ENCODE peak calls at places on chromosomes 1 and 21, in nine cellular contexts. One of them, this sample, is unnamed.

GRCh38 chr1:23343246-23344110 is 606 bp downstream of the HNRNPR start:
- DNase-seq in activated CD4-positive, alpha-beta memory T cell treated with anti-CD3 and anti-CD28 coated beads, Interleukin-2, amount 10 ng/mL, durations not matched to agents 7 days and 5 days: peak; percentile 48
- DNase-seq in anterior cingulate cortex: no peak
- DNase-seq in activated naive CD8-positive, alpha-beta T cell treated with anti-CD3 and anti-CD28 coated beads, Interleukin-2, amount 50 U/mL, for 24 hours: peak; percentile 60
- DNase-seq in EH: peak; percentile 87
- DNase-seq in fibroblast of lung: peak; percentile 89
- DNase-seq in T-helper 1 cell: peak; percentile 25
- DNase-seq in cardiac septum: peak; percentile 77
- DNase-seq in stimulated activated CD4-positive, alpha-beta T cell treated with anti-CD3 and anti-CD28 coated beads, Interleukin-4, amount 100 ng/mL, for 48 hours: peak; percentile 34
- DNase-seq in this sample: peak; percentile 72

GRCh38 chr1:227234998-227235405 is 83.3 kb downstream of the CDC42BPA start:
- DNase-seq in activated CD4-positive, alpha-beta memory T cell treated with anti-CD3 and anti-CD28 coated beads, Interleukin-2, amount 10 ng/mL, durations not matched to agents 7 days and 5 days: no peak
- DNase-seq in anterior cingulate cortex: no peak
- DNase-seq in activated naive CD8-positive, alpha-beta T cell treated with anti-CD3 and anti-CD28 coated beads, Interleukin-2, amount 50 U/mL, for 24 hours: no peak
- DNase-seq in EH: peak; percentile 80
- DNase-seq in fibroblast of lung: peak; percentile 63
- DNase-seq in T-helper 1 cell: no peak
- DNase-seq in cardiac septum: no peak
- DNase-seq in stimulated activated CD4-positive, alpha-beta T cell treated with anti-CD3 and anti-CD28 coated beads, Interleukin-4, amount 100 ng/mL, for 48 hours: no peak
- DNase-seq in this sample: peak; percentile 61

GRCh38 chr1:248611883-248612282 is 14.4 kb upstream of the OR2T10 start:
- DNase-seq in activated CD4-positive, alpha-beta memory T cell treated with anti-CD3 and anti-CD28 coated beads, Interleukin-2, amount 10 ng/mL, durations not matched to agents 7 days and 5 days: no peak
- DNase-seq in anterior cingulate cortex: no peak
- DNase-seq in activated naive CD8-positive, alpha-beta T cell treated with anti-CD3 and anti-CD28 coated beads, Interleukin-2, amount 50 U/mL, for 24 hours: peak; percentile 40
- DNase-seq in EH: no peak
- DNase-seq in fibroblast of lung: no peak
- DNase-seq in T-helper 1 cell: no peak
- DNase-seq in cardiac septum: no peak
- DNase-seq in stimulated activated CD4-positive, alpha-beta T cell treated with anti-CD3 and anti-CD28 coated beads, Interleukin-4, amount 100 ng/mL, for 48 hours: peak; percentile 11
- DNase-seq in this sample: no peak

GRCh38 chr1:221241592-221241991 is 362.3 kb downstream of the HLX start:
- DNase-seq in activated CD4-positive, alpha-beta memory T cell treated with anti-CD3 and anti-CD28 coated beads, Interleukin-2, amount 10 ng/mL, durations not matched to agents 7 days and 5 days: no peak
- DNase-seq in anterior cingulate cortex: no peak
- DNase-seq in activated naive CD8-positive, alpha-beta T cell treated with anti-CD3 and anti-CD28 coated beads, Interleukin-2, amount 50 U/mL, for 24 hours: no peak
- DNase-seq in EH: no peak
- DNase-seq in fibroblast of lung: no peak
- DNase-seq in T-helper 1 cell: no peak
- DNase-seq in cardiac septum: no peak
- DNase-seq in stimulated activated CD4-positive, alpha-beta T cell treated with anti-CD3 and anti-CD28 coated beads, Interleukin-4, amount 100 ng/mL, for 48 hours: no peak
- DNase-seq in this sample: peak; percentile 35

GRCh38 chr1:81172483-81172882 is 628.3 kb upstream of the ADGRL2 start:
- DNase-seq in activated CD4-positive, alpha-beta memory T cell treated with anti-CD3 and anti-CD28 coated beads, Interleukin-2, amount 10 ng/mL, durations not matched to agents 7 days and 5 days: no peak
- DNase-seq in anterior cingulate cortex: no peak
- DNase-seq in activated naive CD8-positive, alpha-beta T cell treated with anti-CD3 and anti-CD28 coated beads, Interleukin-2, amount 50 U/mL, for 24 hours: no peak
- DNase-seq in EH: no peak
- DNase-seq in fibroblast of lung: no peak
- DNase-seq in T-helper 1 cell: no peak
- DNase-seq in cardiac septum: no peak
- DNase-seq in stimulated activated CD4-positive, alpha-beta T cell treated with anti-CD3 and anti-CD28 coated beads, Interleukin-4, amount 100 ng/mL, for 48 hours: no peak
- DNase-seq in this sample: no peak

GRCh38 chr1:58982259-58982998 is 198.6 kb upstream of the JUN start:
- DNase-seq in activated CD4-positive, alpha-beta memory T cell treated with anti-CD3 and anti-CD28 coated beads, Interleukin-2, amount 10 ng/mL, durations not matched to agents 7 days and 5 days: no peak
- DNase-seq in anterior cingulate cortex: no peak
- DNase-seq in activated naive CD8-positive, alpha-beta T cell treated with anti-CD3 and anti-CD28 coated beads, Interleukin-2, amount 50 U/mL, for 24 hours: no peak
- DNase-seq in EH: no peak
- DNase-seq in fibroblast of lung: no peak
- DNase-seq in T-helper 1 cell: no peak
- DNase-seq in cardiac septum: no peak
- DNase-seq in stimulated activated CD4-positive, alpha-beta T cell treated with anti-CD3 and anti-CD28 coated beads, Interleukin-4, amount 100 ng/mL, for 48 hours: no peak
- DNase-seq in this sample: peak; percentile 71

GRCh38 chr1:167631987-167632680 is 2.1 kb downstream of the RCSD1 start:
- DNase-seq in activated CD4-positive, alpha-beta memory T cell treated with anti-CD3 and anti-CD28 coated beads, Interleukin-2, amount 10 ng/mL, durations not matched to agents 7 days and 5 days: peak; percentile 60
- DNase-seq in anterior cingulate cortex: no peak
- DNase-seq in activated naive CD8-positive, alpha-beta T cell treated with anti-CD3 and anti-CD28 coated beads, Interleukin-2, amount 50 U/mL, for 24 hours: no peak
- DNase-seq in EH: no peak
- DNase-seq in fibroblast of lung: no peak
- DNase-seq in T-helper 1 cell: no peak
- DNase-seq in cardiac septum: no peak
- DNase-seq in stimulated activated CD4-positive, alpha-beta T cell treated with anti-CD3 and anti-CD28 coated beads, Interleukin-4, amount 100 ng/mL, for 48 hours: no peak
- DNase-seq in this sample: no peak

GRCh38 chr1:70718086-70718630 is 307.1 kb downstream of the CTH start:
- DNase-seq in activated CD4-positive, alpha-beta memory T cell treated with anti-CD3 and anti-CD28 coated beads, Interleukin-2, amount 10 ng/mL, durations not matched to agents 7 days and 5 days: no peak
- DNase-seq in anterior cingulate cortex: no peak
- DNase-seq in activated naive CD8-positive, alpha-beta T cell treated with anti-CD3 and anti-CD28 coated beads, Interleukin-2, amount 50 U/mL, for 24 hours: no peak
- DNase-seq in EH: peak; percentile 6
- DNase-seq in fibroblast of lung: no peak
- DNase-seq in T-helper 1 cell: no peak
- DNase-seq in cardiac septum: no peak
- DNase-seq in stimulated activated CD4-positive, alpha-beta T cell treated with anti-CD3 and anti-CD28 coated beads, Interleukin-4, amount 100 ng/mL, for 48 hours: no peak
- DNase-seq in this sample: no peak

GRCh38 chr1:29122662-29122986 is 1.1 kb downstream of the TMEM200B start:
- DNase-seq in activated CD4-positive, alpha-beta memory T cell treated with anti-CD3 and anti-CD28 coated beads, Interleukin-2, amount 10 ng/mL, durations not matched to agents 7 days and 5 days: no peak
- DNase-seq in anterior cingulate cortex: no peak
- DNase-seq in activated naive CD8-positive, alpha-beta T cell treated with anti-CD3 and anti-CD28 coated beads, Interleukin-2, amount 50 U/mL, for 24 hours: peak; percentile 26
- DNase-seq in EH: peak; percentile 89
- DNase-seq in fibroblast of lung: peak; percentile 73
- DNase-seq in T-helper 1 cell: no peak
- DNase-seq in cardiac septum: no peak
- DNase-seq in stimulated activated CD4-positive, alpha-beta T cell treated with anti-CD3 and anti-CD28 coated beads, Interleukin-4, amount 100 ng/mL, for 48 hours: no peak
- DNase-seq in this sample: no peak

GRCh38 chr1:223733898-223734852 is 21.8 kb downstream of the CAPN2 start:
- DNase-seq in activated CD4-positive, alpha-beta memory T cell treated with anti-CD3 and anti-CD28 coated beads, Interleukin-2, amount 10 ng/mL, durations not matched to agents 7 days and 5 days: no peak
- DNase-seq in anterior cingulate cortex: no peak
- DNase-seq in activated naive CD8-positive, alpha-beta T cell treated with anti-CD3 and anti-CD28 coated beads, Interleukin-2, amount 50 U/mL, for 24 hours: no peak
- DNase-seq in EH: no peak
- DNase-seq in fibroblast of lung: no peak
- DNase-seq in T-helper 1 cell: no peak
- DNase-seq in cardiac septum: no peak
- DNase-seq in stimulated activated CD4-positive, alpha-beta T cell treated with anti-CD3 and anti-CD28 coated beads, Interleukin-4, amount 100 ng/mL, for 48 hours: no peak
- DNase-seq in this sample: no peak

GRCh38 chr1:210496063-210496462 is 167.4 kb downstream of the HHAT start:
- DNase-seq in activated CD4-positive, alpha-beta memory T cell treated with anti-CD3 and anti-CD28 coated beads, Interleukin-2, amount 10 ng/mL, durations not matched to agents 7 days and 5 days: no peak
- DNase-seq in anterior cingulate cortex: no peak
- DNase-seq in activated naive CD8-positive, alpha-beta T cell treated with anti-CD3 and anti-CD28 coated beads, Interleukin-2, amount 50 U/mL, for 24 hours: no peak
- DNase-seq in EH: peak; percentile 81
- DNase-seq in fibroblast of lung: peak; percentile 94
- DNase-seq in T-helper 1 cell: no peak
- DNase-seq in cardiac septum: no peak
- DNase-seq in stimulated activated CD4-positive, alpha-beta T cell treated with anti-CD3 and anti-CD28 coated beads, Interleukin-4, amount 100 ng/mL, for 48 hours: no peak
- DNase-seq in this sample: no peak

GRCh38 chr21:15893902-15894301 is 164.1 kb downstream of the USP25 start:
- DNase-seq in activated CD4-positive, alpha-beta memory T cell treated with anti-CD3 and anti-CD28 coated beads, Interleukin-2, amount 10 ng/mL, durations not matched to agents 7 days and 5 days: no peak
- DNase-seq in anterior cingulate cortex: no peak
- DNase-seq in activated naive CD8-positive, alpha-beta T cell treated with anti-CD3 and anti-CD28 coated beads, Interleukin-2, amount 50 U/mL, for 24 hours: no peak
- DNase-seq in EH: no peak
- DNase-seq in fibroblast of lung: no peak
- DNase-seq in T-helper 1 cell: no peak
- DNase-seq in cardiac septum: no peak
- DNase-seq in stimulated activated CD4-positive, alpha-beta T cell treated with anti-CD3 and anti-CD28 coated beads, Interleukin-4, amount 100 ng/mL, for 48 hours: no peak
- DNase-seq in this sample: no peak

GRCh38 chr1:183881387-183882084 is 76.6 kb downstream of the RGL1 start:
- DNase-seq in activated CD4-positive, alpha-beta memory T cell treated with anti-CD3 and anti-CD28 coated beads, Interleukin-2, amount 10 ng/mL, durations not matched to agents 7 days and 5 days: no peak
- DNase-seq in anterior cingulate cortex: peak; percentile 62
- DNase-seq in activated naive CD8-positive, alpha-beta T cell treated with anti-CD3 and anti-CD28 coated beads, Interleukin-2, amount 50 U/mL, for 24 hours: no peak
- DNase-seq in EH: peak; percentile 87
- DNase-seq in fibroblast of lung: peak; percentile 90
- DNase-seq in T-helper 1 cell: no peak
- DNase-seq in cardiac septum: peak; percentile 82
- DNase-seq in stimulated activated CD4-positive, alpha-beta T cell treated with anti-CD3 and anti-CD28 coated beads, Interleukin-4, amount 100 ng/mL, for 48 hours: no peak
- DNase-seq in this sample: peak; percentile 13

GRCh38 chr1:93969371-93969770 is 60.1 kb upstream of the GCLM start:
- DNase-seq in activated CD4-positive, alpha-beta memory T cell treated with anti-CD3 and anti-CD28 coated beads, Interleukin-2, amount 10 ng/mL, durations not matched to agents 7 days and 5 days: no peak
- DNase-seq in anterior cingulate cortex: no peak
- DNase-seq in activated naive CD8-positive, alpha-beta T cell treated with anti-CD3 and anti-CD28 coated beads, Interleukin-2, amount 50 U/mL, for 24 hours: no peak
- DNase-seq in EH: peak; percentile 10
- DNase-seq in fibroblast of lung: no peak
- DNase-seq in T-helper 1 cell: no peak
- DNase-seq in cardiac septum: no peak
- DNase-seq in stimulated activated CD4-positive, alpha-beta T cell treated with anti-CD3 and anti-CD28 coated beads, Interleukin-4, amount 100 ng/mL, for 48 hours: no peak
- DNase-seq in this sample: no peak

GRCh38 chr1:207389728-207390464 is 64.2 kb upstream of the CR2 start:
- DNase-seq in activated CD4-positive, alpha-beta memory T cell treated with anti-CD3 and anti-CD28 coated beads, Interleukin-2, amount 10 ng/mL, durations not matched to agents 7 days and 5 days: no peak
- DNase-seq in anterior cingulate cortex: no peak
- DNase-seq in activated naive CD8-positive, alpha-beta T cell treated with anti-CD3 and anti-CD28 coated beads, Interleukin-2, amount 50 U/mL, for 24 hours: no peak
- DNase-seq in EH: peak; percentile 40
- DNase-seq in fibroblast of lung: peak; percentile 67
- DNase-seq in T-helper 1 cell: no peak
- DNase-seq in cardiac septum: no peak
- DNase-seq in stimulated activated CD4-positive, alpha-beta T cell treated with anti-CD3 and anti-CD28 coated beads, Interleukin-4, amount 100 ng/mL, for 48 hours: no peak
- DNase-seq in this sample: no peak

GRCh38 chr1:53938136-53938830 is 7.2 kb downstream of the IFT25 start:
- DNase-seq in activated CD4-positive, alpha-beta memory T cell treated with anti-CD3 and anti-CD28 coated beads, Interleukin-2, amount 10 ng/mL, durations not matched to agents 7 days and 5 days: no peak
- DNase-seq in anterior cingulate cortex: no peak
- DNase-seq in activated naive CD8-positive, alpha-beta T cell treated with anti-CD3 and anti-CD28 coated beads, Interleukin-2, amount 50 U/mL, for 24 hours: no peak
- DNase-seq in EH: peak; percentile 61
- DNase-seq in fibroblast of lung: peak; percentile 79
- DNase-seq in T-helper 1 cell: no peak
- DNase-seq in cardiac septum: no peak
- DNase-seq in stimulated activated CD4-positive, alpha-beta T cell treated with anti-CD3 and anti-CD28 coated beads, Interleukin-4, amount 100 ng/mL, for 48 hours: no peak
- DNase-seq in this sample: no peak

GRCh38 chr21:29053656-29054055 is 19.8 kb downstream of the CCT8 start:
- DNase-seq in activated CD4-positive, alpha-beta memory T cell treated with anti-CD3 and anti-CD28 coated beads, Interleukin-2, amount 10 ng/mL, durations not matched to agents 7 days and 5 days: no peak
- DNase-seq in anterior cingulate cortex: no peak
- DNase-seq in activated naive CD8-positive, alpha-beta T cell treated with anti-CD3 and anti-CD28 coated beads, Interleukin-2, amount 50 U/mL, for 24 hours: no peak
- DNase-seq in EH: peak; percentile 51
- DNase-seq in fibroblast of lung: peak; percentile 77
- DNase-seq in T-helper 1 cell: no peak
- DNase-seq in cardiac septum: no peak
- DNase-seq in stimulated activated CD4-positive, alpha-beta T cell treated with anti-CD3 and anti-CD28 coated beads, Interleukin-4, amount 100 ng/mL, for 48 hours: no peak
- DNase-seq in this sample: no peak

GRCh38 chr1:78440381-78440793 is 50.4 kb upstream of the PTGFR start:
- DNase-seq in activated CD4-positive, alpha-beta memory T cell treated with anti-CD3 and anti-CD28 coated beads, Interleukin-2, amount 10 ng/mL, durations not matched to agents 7 days and 5 days: no peak
- DNase-seq in anterior cingulate cortex: no peak
- DNase-seq in activated naive CD8-positive, alpha-beta T cell treated with anti-CD3 and anti-CD28 coated beads, Interleukin-2, amount 50 U/mL, for 24 hours: no peak
- DNase-seq in EH: peak; percentile 60
- DNase-seq in fibroblast of lung: peak; percentile 69
- DNase-seq in T-helper 1 cell: no peak
- DNase-seq in cardiac septum: no peak
- DNase-seq in stimulated activated CD4-positive, alpha-beta T cell treated with anti-CD3 and anti-CD28 coated beads, Interleukin-4, amount 100 ng/mL, for 48 hours: no peak
- DNase-seq in this sample: no peak

GRCh38 chr21:29771491-29772066 is 168.2 kb downstream of the GRIK1 start:
- DNase-seq in activated CD4-positive, alpha-beta memory T cell treated with anti-CD3 and anti-CD28 coated beads, Interleukin-2, amount 10 ng/mL, durations not matched to agents 7 days and 5 days: no peak
- DNase-seq in anterior cingulate cortex: no peak
- DNase-seq in activated naive CD8-positive, alpha-beta T cell treated with anti-CD3 and anti-CD28 coated beads, Interleukin-2, amount 50 U/mL, for 24 hours: no peak
- DNase-seq in EH: no peak
- DNase-seq in fibroblast of lung: no peak
- DNase-seq in T-helper 1 cell: no peak
- DNase-seq in cardiac septum: no peak
- DNase-seq in stimulated activated CD4-positive, alpha-beta T cell treated with anti-CD3 and anti-CD28 coated beads, Interleukin-4, amount 100 ng/mL, for 48 hours: no peak
- DNase-seq in this sample: no peak

GRCh38 chr1:152741656-152742055 is 16.2 kb upstream of the KPRP start:
- DNase-seq in activated CD4-positive, alpha-beta memory T cell treated with anti-CD3 and anti-CD28 coated beads, Interleukin-2, amount 10 ng/mL, durations not matched to agents 7 days and 5 days: no peak
- DNase-seq in anterior cingulate cortex: no peak
- DNase-seq in activated naive CD8-positive, alpha-beta T cell treated with anti-CD3 and anti-CD28 coated beads, Interleukin-2, amount 50 U/mL, for 24 hours: no peak
- DNase-seq in EH: no peak
- DNase-seq in fibroblast of lung: no peak
- DNase-seq in T-helper 1 cell: no peak
- DNase-seq in cardiac septum: no peak
- DNase-seq in stimulated activated CD4-positive, alpha-beta T cell treated with anti-CD3 and anti-CD28 coated beads, Interleukin-4, amount 100 ng/mL, for 48 hours: no peak
- DNase-seq in this sample: no peak

GRCh38 chr1:11072216-11072917 is 12.5 kb upstream of the SRM start:
- DNase-seq in activated CD4-positive, alpha-beta memory T cell treated with anti-CD3 and anti-CD28 coated beads, Interleukin-2, amount 10 ng/mL, durations not matched to agents 7 days and 5 days: no peak
- DNase-seq in anterior cingulate cortex: no peak
- DNase-seq in activated naive CD8-positive, alpha-beta T cell treated with anti-CD3 and anti-CD28 coated beads, Interleukin-2, amount 50 U/mL, for 24 hours: no peak
- DNase-seq in EH: no peak
- DNase-seq in fibroblast of lung: no peak
- DNase-seq in T-helper 1 cell: no peak
- DNase-seq in cardiac septum: no peak
- DNase-seq in stimulated activated CD4-positive, alpha-beta T cell treated with anti-CD3 and anti-CD28 coated beads, Interleukin-4, amount 100 ng/mL, for 48 hours: no peak
- DNase-seq in this sample: peak; percentile 75

GRCh38 chr1:91596474-91596873 is 95.8 kb downstream of the CDC7 start:
- DNase-seq in activated CD4-positive, alpha-beta memory T cell treated with anti-CD3 and anti-CD28 coated beads, Interleukin-2, amount 10 ng/mL, durations not matched to agents 7 days and 5 days: peak; percentile 34
- DNase-seq in anterior cingulate cortex: no peak
- DNase-seq in activated naive CD8-positive, alpha-beta T cell treated with anti-CD3 and anti-CD28 coated beads, Interleukin-2, amount 50 U/mL, for 24 hours: no peak
- DNase-seq in EH: peak; percentile 60
- DNase-seq in fibroblast of lung: no peak
- DNase-seq in T-helper 1 cell: no peak
- DNase-seq in cardiac septum: no peak
- DNase-seq in stimulated activated CD4-positive, alpha-beta T cell treated with anti-CD3 and anti-CD28 coated beads, Interleukin-4, amount 100 ng/mL, for 48 hours: no peak
- DNase-seq in this sample: no peak

GRCh38 chr1:199774433-199775089 is 252.9 kb upstream of the NR5A2 start:
- DNase-seq in activated CD4-positive, alpha-beta memory T cell treated with anti-CD3 and anti-CD28 coated beads, Interleukin-2, amount 10 ng/mL, durations not matched to agents 7 days and 5 days: no peak
- DNase-seq in anterior cingulate cortex: no peak
- DNase-seq in activated naive CD8-positive, alpha-beta T cell treated with anti-CD3 and anti-CD28 coated beads, Interleukin-2, amount 50 U/mL, for 24 hours: no peak
- DNase-seq in EH: no peak
- DNase-seq in fibroblast of lung: peak; percentile 81
- DNase-seq in T-helper 1 cell: no peak
- DNase-seq in cardiac septum: no peak
- DNase-seq in stimulated activated CD4-positive, alpha-beta T cell treated with anti-CD3 and anti-CD28 coated beads, Interleukin-4, amount 100 ng/mL, for 48 hours: no peak
- DNase-seq in this sample: peak; percentile 27

GRCh38 chr1:79792212-79792575 is 785.7 kb upstream of the ADGRL4 start:
- DNase-seq in activated CD4-positive, alpha-beta memory T cell treated with anti-CD3 and anti-CD28 coated beads, Interleukin-2, amount 10 ng/mL, durations not matched to agents 7 days and 5 days: no peak
- DNase-seq in anterior cingulate cortex: no peak
- DNase-seq in activated naive CD8-positive, alpha-beta T cell treated with anti-CD3 and anti-CD28 coated beads, Interleukin-2, amount 50 U/mL, for 24 hours: no peak
- DNase-seq in EH: peak; percentile 34
- DNase-seq in fibroblast of lung: peak; percentile 86
- DNase-seq in T-helper 1 cell: no peak
- DNase-seq in cardiac septum: no peak
- DNase-seq in stimulated activated CD4-positive, alpha-beta T cell treated with anti-CD3 and anti-CD28 coated beads, Interleukin-4, amount 100 ng/mL, for 48 hours: no peak
- DNase-seq in this sample: no peak

GRCh38 chr1:51253691-51254090 is 17.6 kb downstream of the RNF11 start:
- DNase-seq in activated CD4-positive, alpha-beta memory T cell treated with anti-CD3 and anti-CD28 coated beads, Interleukin-2, amount 10 ng/mL, durations not matched to agents 7 days and 5 days: no peak
- DNase-seq in anterior cingulate cortex: no peak
- DNase-seq in activated naive CD8-positive, alpha-beta T cell treated with anti-CD3 and anti-CD28 coated beads, Interleukin-2, amount 50 U/mL, for 24 hours: no peak
- DNase-seq in EH: peak; percentile 45
- DNase-seq in fibroblast of lung: peak; percentile 45
- DNase-seq in T-helper 1 cell: no peak
- DNase-seq in cardiac septum: no peak
- DNase-seq in stimulated activated CD4-positive, alpha-beta T cell treated with anti-CD3 and anti-CD28 coated beads, Interleukin-4, amount 100 ng/mL, for 48 hours: no peak
- DNase-seq in this sample: no peak

GRCh38 chr1:29736582-29737188 is 500.4 kb downstream of the PTPRU start:
- DNase-seq in activated CD4-positive, alpha-beta memory T cell treated with anti-CD3 and anti-CD28 coated beads, Interleukin-2, amount 10 ng/mL, durations not matched to agents 7 days and 5 days: peak; percentile 29
- DNase-seq in anterior cingulate cortex: no peak
- DNase-seq in activated naive CD8-positive, alpha-beta T cell treated with anti-CD3 and anti-CD28 coated beads, Interleukin-2, amount 50 U/mL, for 24 hours: peak; percentile 14
- DNase-seq in EH: peak; percentile 65
- DNase-seq in fibroblast of lung: peak; percentile 53
- DNase-seq in T-helper 1 cell: no peak
- DNase-seq in cardiac septum: no peak
- DNase-seq in stimulated activated CD4-positive, alpha-beta T cell treated with anti-CD3 and anti-CD28 coated beads, Interleukin-4, amount 100 ng/mL, for 48 hours: no peak
- DNase-seq in this sample: no peak

GRCh38 chr21:43864313-43864805 is 664 bp upstream of the AGPAT3 start:
- DNase-seq in activated CD4-positive, alpha-beta memory T cell treated with anti-CD3 and anti-CD28 coated beads, Interleukin-2, amount 10 ng/mL, durations not matched to agents 7 days and 5 days: peak; percentile 37
- DNase-seq in anterior cingulate cortex: no peak
- DNase-seq in activated naive CD8-positive, alpha-beta T cell treated with anti-CD3 and anti-CD28 coated beads, Interleukin-2, amount 50 U/mL, for 24 hours: peak; percentile 53
- DNase-seq in EH: peak; percentile 31
- DNase-seq in fibroblast of lung: peak; percentile 21
- DNase-seq in T-helper 1 cell: peak; percentile 17
- DNase-seq in cardiac septum: peak; percentile 70
- DNase-seq in stimulated activated CD4-positive, alpha-beta T cell treated with anti-CD3 and anti-CD28 coated beads, Interleukin-4, amount 100 ng/mL, for 48 hours: peak; percentile 36
- DNase-seq in this sample: peak; percentile 52

GRCh38 chr1:77016371-77016770 is 149.1 kb downstream of the ST6GALNAC5 start:
- DNase-seq in activated CD4-positive, alpha-beta memory T cell treated with anti-CD3 and anti-CD28 coated beads, Interleukin-2, amount 10 ng/mL, durations not matched to agents 7 days and 5 days: no peak
- DNase-seq in anterior cingulate cortex: no peak
- DNase-seq in activated naive CD8-positive, alpha-beta T cell treated with anti-CD3 and anti-CD28 coated beads, Interleukin-2, amount 50 U/mL, for 24 hours: no peak
- DNase-seq in EH: no peak
- DNase-seq in fibroblast of lung: no peak
- DNase-seq in T-helper 1 cell: no peak
- DNase-seq in cardiac septum: no peak
- DNase-seq in stimulated activated CD4-positive, alpha-beta T cell treated with anti-CD3 and anti-CD28 coated beads, Interleukin-4, amount 100 ng/mL, for 48 hours: no peak
- DNase-seq in this sample: no peak

GRCh38 chr1:209307836-209308235 is 275.7 kb upstream of the CAMK1G start:
- DNase-seq in activated CD4-positive, alpha-beta memory T cell treated with anti-CD3 and anti-CD28 coated beads, Interleukin-2, amount 10 ng/mL, durations not matched to agents 7 days and 5 days: no peak
- DNase-seq in anterior cingulate cortex: no peak
- DNase-seq in activated naive CD8-positive, alpha-beta T cell treated with anti-CD3 and anti-CD28 coated beads, Interleukin-2, amount 50 U/mL, for 24 hours: no peak
- DNase-seq in EH: no peak
- DNase-seq in fibroblast of lung: no peak
- DNase-seq in T-helper 1 cell: no peak
- DNase-seq in cardiac septum: no peak
- DNase-seq in stimulated activated CD4-positive, alpha-beta T cell treated with anti-CD3 and anti-CD28 coated beads, Interleukin-4, amount 100 ng/mL, for 48 hours: no peak
- DNase-seq in this sample: no peak

GRCh38 chr1:167722870-167723251 is 1.1 kb downstream of the MPZL1 start:
- DNase-seq in activated CD4-positive, alpha-beta memory T cell treated with anti-CD3 and anti-CD28 coated beads, Interleukin-2, amount 10 ng/mL, durations not matched to agents 7 days and 5 days: no peak
- DNase-seq in anterior cingulate cortex: no peak
- DNase-seq in activated naive CD8-positive, alpha-beta T cell treated with anti-CD3 and anti-CD28 coated beads, Interleukin-2, amount 50 U/mL, for 24 hours: no peak
- DNase-seq in EH: peak; percentile 17
- DNase-seq in fibroblast of lung: no peak
- DNase-seq in T-helper 1 cell: no peak
- DNase-seq in cardiac septum: no peak
- DNase-seq in stimulated activated CD4-positive, alpha-beta T cell treated with anti-CD3 and anti-CD28 coated beads, Interleukin-4, amount 100 ng/mL, for 48 hours: no peak
- DNase-seq in this sample: no peak

This sample was measured in COR-L47.